ENCODE peak calls at places on chromosomes 13 and 19, in nine cellular contexts. W is esophagus muscularis mucosa; V is neural progenitor cell; E is left ventricle myocardium inferior; U is CD8-positive, alpha-beta memory T cell; M is heart left ventricle; O is transverse colon; A is ovary; N is tibial artery. D is an unnamed sample.

GRCh38 chr13:67223742-67224141 is 6.4 kb downstream of the PCDH9 start:
- DNase-seq in W (no peak), V (no peak), E (no peak), U (no peak), M (no peak), O (no peak), A (no peak), N (no peak), D (no peak)

GRCh38 chr19:33431986-33432385 is 58.5 kb downstream of the CEBPG start:
- DNase-seq in W (no peak), V (no peak), E (no peak), U (no peak), M (no peak), O (no peak), A (no peak), N (no peak), D (no peak)

GRCh38 chr19:40633207-40633606 is 32.0 kb downstream of the LTBP4 start:
- DNase-seq in W (no peak), V (no peak), E (no peak), U (no peak), M (no peak), O (no peak), A (no peak), N (no peak), D (no peak)

GRCh38 chr19:7973883-7974282 is 30.4 kb upstream of the TIMM44 start:
- DNase-seq in W (no peak), V (no peak), E (peak; percentile 80), U (no peak), M (peak; percentile 68), O (no peak), A (no peak), N (no peak), D (no peak)

GRCh38 chr19:18481505-18482222 is 40.2 kb downstream of the ELL start:
- DNase-seq in W (no peak), V (no peak), E (no peak), U (no peak), M (no peak), O (no peak), A (no peak), N (no peak), D (no peak)

GRCh38 chr19:7788933-7789323 is 25.9 kb downstream of the CLEC4M start:
- DNase-seq in W (no peak), V (no peak), E (no peak), U (no peak), M (no peak), O (no peak), A (no peak), N (no peak), D (no peak)

GRCh38 chr19:13404236-13404635 is 102.0 kb downstream of the CACNA1A start:
- DNase-seq in W (no peak), V (no peak), E (no peak), U (no peak), M (no peak), O (no peak), A (no peak), N (no peak), D (no peak)

GRCh38 chr13:50644081-50644871 is 199.2 kb downstream of the DLEU7 start:
- DNase-seq in W (no peak), V (no peak), E (no peak), U (no peak), M (no peak), O (no peak), A (no peak), N (no peak), D (no peak)

GRCh38 chr13:67964091-67964490 is 734.0 kb upstream of the PCDH9 start:
- DNase-seq in W (no peak), V (no peak), E (no peak), U (no peak), M (no peak), O (no peak), A (no peak), N (no peak), D (no peak)

GRCh38 chr19:12665281-12665573 is 1.3 kb downstream of the MAN2B1 start:
- DNase-seq in W (no peak), V (no peak), E (peak; percentile 55), U (peak; percentile 31), M (peak; percentile 52), O (peak; percentile 58), A (no peak), N (peak; percentile 79), D (no peak)

GRCh38 chr13:109788372-109789195 is 2.2 kb upstream of the IRS2 start:
- DNase-seq in W (peak; percentile 45), V (no peak), E (no peak), U (no peak), M (no peak), O (no peak), A (no peak), N (no peak), D (no peak)

GRCh38 chr13:45242070-45242469 is 41.2 kb upstream of the KCTD4 start:
- DNase-seq in W (no peak), V (no peak), E (no peak), U (no peak), M (no peak), O (peak; percentile 33), A (no peak), N (no peak), D (peak; percentile 23)

GRCh38 chr19:7471696-7472620 is 16.9 kb downstream of the PEX11G start:
- DNase-seq in W (no peak), V (no peak), E (no peak), U (no peak), M (no peak), O (no peak), A (no peak), N (no peak), D (no peak)

GRCh38 chr19:45767881-45768643 is 990 bp downstream of the SIX5 start:
- DNase-seq in W (no peak), V (peak; percentile 83), E (peak; percentile 76), U (no peak), M (peak; percentile 71), O (peak; percentile 70), A (peak; percentile 75), N (peak; percentile 88), D (peak; percentile 77)

GRCh38 chr19:31263317-31263716 is 85.9 kb downstream of the TSHZ3 start:
- DNase-seq in W (no peak), V (no peak), E (no peak), U (no peak), M (no peak), O (no peak), A (peak; percentile 8), N (peak; percentile 39), D (no peak)

GRCh38 chr19:49421039-49421877 is 2.0 kb downstream of the PTH2 start:
- DNase-seq in W (no peak), V (peak; percentile 98), E (peak; percentile 71), U (peak; percentile 17), M (peak; percentile 72), O (peak; percentile 42), A (no peak), N (no peak), D (peak; percentile 87)

GRCh38 chr13:35889560-35889959 is 241.6 kb downstream of the DCLK1 start:
- DNase-seq in W (no peak), V (no peak), E (no peak), U (no peak), M (no peak), O (no peak), A (no peak), N (no peak), D (no peak)

GRCh38 chr19:52066258-52066866 is 17.7 kb upstream of the ZNF432 start:
- DNase-seq in W (no peak), V (no peak), E (no peak), U (no peak), M (no peak), O (no peak), A (no peak), N (no peak), D (no peak)
- H3K4me3 ChIP-seq in W (no peak overlapping the region), V (no peak overlapping the region), E (no peak overlapping the region), U (peak overlapping the region; percentile 7), M (no peak overlapping the region), O (no peak overlapping the region), A (no peak overlapping the region), N (no peak overlapping the region), D (no peak overlapping the region)

GRCh38 chr13:77313923-77314322 is 13.0 kb downstream of the MYCBP2 start:
- DNase-seq in W (no peak), V (no peak), E (no peak), U (no peak), M (no peak), O (no peak), A (no peak), N (no peak), D (no peak)
- H3K4me1 ChIP-seq in W (peaks cover 44% of the 10 kb centered on the region), V (peaks cover 15% of the 10 kb centered on the region), E (peaks cover 64% of the 10 kb centered on the region), U (peaks cover 68% of the 10 kb centered on the region), M (peaks cover 65% of the 10 kb centered on the region), O (peaks cover 21% of the 10 kb centered on the region), A (peaks cover 4% of the 10 kb centered on the region), N (peaks cover 31% of the 10 kb centered on the region), D (no peaks in the 10 kb centered on the region)

GRCh38 chr19:677201-677600 is 1.0 kb downstream of the FSTL3 start:
- DNase-seq in W (no peak), V (no peak), E (peak; percentile 78), U (no peak), M (peak; percentile 81), O (peak; percentile 63), A (peak; percentile 84), N (peak; percentile 95), D (no peak)
- H3K27ac ChIP-seq in W (peak overlapping the region; percentile 96), V (no peak overlapping the region), E (peak overlapping the region; percentile 99), U (no peak overlapping the region), M (peak overlapping the region; percentile 94), O (peak overlapping the region; percentile 94), A (peak overlapping the region; percentile 74), N (peak overlapping the region; percentile 83), D (no peak overlapping the region)

GRCh38 chr19:36773223-36773579 is 594 bp upstream of the ZNF850 start:
- DNase-seq in W (no peak), V (no peak), E (no peak), U (no peak), M (no peak), O (no peak), A (no peak), N (no peak), D (no peak)

GRCh38 chr19:36771275-36772231 is 1.1 kb downstream of the ZNF850 start:
- DNase-seq in W (peak; percentile 91), V (peak; percentile 71), E (peak; percentile 70), U (peak; percentile 25), M (peak; percentile 87), O (peak; percentile 36), A (peak; percentile 90), N (peak; percentile 83), D (peak; percentile 97)

GRCh38 chr19:36775768-36776167 is 3.2 kb upstream of the ZNF850 start:
- DNase-seq in W (no peak), V (no peak), E (peak; percentile 33), U (no peak), M (peak; percentile 57), O (no peak), A (peak; percentile 21), N (no peak), D (no peak)

DNA sequence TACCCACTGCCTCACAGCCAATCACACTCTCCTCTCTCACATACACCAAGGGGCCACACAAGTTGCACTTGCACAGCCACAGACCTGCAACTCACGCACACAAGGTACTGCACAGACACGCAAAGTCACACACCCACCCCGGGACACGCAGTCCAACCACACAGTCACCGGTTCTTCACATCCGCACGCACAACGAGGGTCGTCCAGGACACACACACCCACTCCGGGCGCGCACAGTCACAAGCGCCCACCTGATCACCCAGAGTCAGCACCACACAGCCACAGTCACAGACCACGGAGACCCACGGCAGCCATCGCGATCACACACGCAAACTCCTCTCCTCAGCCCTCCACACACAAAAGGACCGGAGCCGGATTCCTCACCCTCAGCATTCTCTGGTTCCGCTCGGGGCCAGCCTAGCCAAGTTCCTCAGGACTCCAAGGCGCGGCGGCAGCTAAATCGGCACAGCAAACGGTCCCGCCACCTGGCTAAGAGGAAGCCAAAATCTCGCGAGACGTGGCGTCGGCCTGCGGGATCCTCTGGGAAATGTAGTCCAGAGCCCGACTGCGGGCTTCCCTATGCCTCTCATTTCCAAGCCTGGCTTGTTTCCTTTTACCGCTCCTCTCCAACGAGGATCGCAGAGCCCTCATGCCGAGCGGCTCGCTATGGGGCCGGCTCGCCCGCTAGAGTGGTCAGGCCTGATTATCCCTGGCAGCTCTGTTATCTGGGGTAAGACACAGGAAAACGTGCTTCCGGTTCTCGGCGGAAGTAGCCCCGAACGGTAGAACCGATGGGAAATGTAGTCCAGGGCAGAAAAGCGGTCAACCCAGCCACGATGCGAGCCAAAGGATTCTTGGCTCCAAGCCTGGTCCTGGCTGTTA is at the start of gene ZNF850:
- DNase-seq in W (peak; percentile 98), V (peak; percentile 99), E (peak; percentile 95), U (peak; percentile 94), M (peak; percentile 95), O (peak; percentile 95), A (peak; percentile 95), N (peak; percentile 96), D (peak; percentile 97)
- H3K4me3 ChIP-seq in W (peak within 1 kb of the TSS; percentile 67), V (peak within 1 kb of the TSS; percentile 74), E (peak within 1 kb of the TSS; percentile 73), U (peak within 1 kb of the TSS; percentile 86), M (peak within 1 kb of the TSS; percentile 93), O (peak within 1 kb of the TSS; percentile 81), A (peak within 1 kb of the TSS; percentile 81), N (peak within 1 kb of the TSS; percentile 77), D (peak within 1 kb of the TSS; percentile 58)

D was measured in cardiac muscle cell.